ENCODE peak calls at places on chromosomes 4 and X, in nine cellular contexts. I, D, Z, L, V, J, U, N and P are unnamed samples.

GRCh38 chrX:148501121-148502066 is 977 bp downstream of the AFF2 start:
- DNase-seq in I (peak; percentile 0), D (peak; percentile 12), Z (no peak), L (no peak), V (peak; percentile 18), J (peak; percentile 22), U (no peak), N (peak; percentile 1), P (peak; percentile 42)

GRCh38 chrX:136182394-136182793 is 35.1 kb downstream of the FHL1 start:
- DNase-seq in I (no peak), D (no peak), Z (no peak), L (no peak), V (no peak), J (no peak), U (no peak), N (no peak), P (no peak)

GRCh38 chrX:30812326-30812725 is 76.7 kb downstream of the TAB3 start:
- DNase-seq in I (no peak), D (no peak), Z (no peak), L (no peak), V (no peak), J (no peak), U (no peak), N (peak; percentile 17), P (no peak)

GRCh38 chr4:39526283-39526682 is 956 bp downstream of the UGDH start:
- DNase-seq in I (no peak), D (no peak), Z (no peak), L (peak; percentile 6), V (no peak), J (no peak), U (no peak), N (peak; percentile 4), P (no peak)

GRCh38 chr4:7021930-7022658 is 21.1 kb upstream of the TADA2B start:
- DNase-seq in I (peak; percentile 94), D (no peak), Z (peak; percentile 33), L (peak; percentile 91), V (peak; percentile 42), J (no peak), U (peak; percentile 71), N (no peak), P (no peak)

GRCh38 chrX:38379088-38379487 is 26.7 kb downstream of the OTC start:
- DNase-seq in I (no peak), D (no peak), Z (no peak), L (no peak), V (no peak), J (no peak), U (no peak), N (no peak), P (no peak)

GRCh38 chrX:108165349-108166111 is 74.0 kb downstream of the ATG4A start:
- DNase-seq in I (peak; percentile 29), D (no peak), Z (peak; percentile 27), L (peak; percentile 55), V (peak; percentile 52), J (peak; percentile 10), U (peak; percentile 38), N (peak; percentile 0), P (peak; percentile 25)

GRCh38 chr4:164068392-164068791 is 573.9 kb downstream of the TMA16 start:
- DNase-seq in I (no peak), D (no peak), Z (no peak), L (no peak), V (no peak), J (no peak), U (no peak), N (no peak), P (no peak)

GRCh38 chrX:32530802-32531403 is 680.4 kb downstream of the DMD start:
- DNase-seq in I (peak; percentile 14), D (no peak), Z (no peak), L (peak; percentile 55), V (peak; percentile 83), J (peak; percentile 12), U (peak; percentile 41), N (peak; percentile 46), P (no peak)

GRCh38 chrX:24167719-24168472 is 18.4 kb downstream of the ZFX start:
- DNase-seq in I (no peak), D (no peak), Z (no peak), L (no peak), V (no peak), J (no peak), U (no peak), N (peak; percentile 25), P (no peak)

GRCh38 chr4:80876810-80877209 is 153.7 kb upstream of the BMP3 start:
- DNase-seq in I (peak; percentile 16), D (no peak), Z (no peak), L (no peak), V (no peak), J (no peak), U (no peak), N (peak; percentile 78), P (no peak)

GRCh38 chrX:123489011-123489410 is 243.8 kb downstream of the THOC2 start:
- DNase-seq in I (peak; percentile 53), D (no peak), Z (peak; percentile 48), L (no peak), V (no peak), J (no peak), U (no peak), N (no peak), P (no peak)

GRCh38 chr4:16082424-16083216 is 1.2 kb downstream of the PROM1 start:
- DNase-seq in I (no peak), D (no peak), Z (no peak), L (no peak), V (peak; percentile 73), J (peak; percentile 56), U (no peak), N (no peak), P (peak; percentile 62)

GRCh38 chr4:113088050-113088449 is 38.6 kb downstream of the ANK2 start:
- DNase-seq in I (no peak), D (no peak), Z (no peak), L (no peak), V (no peak), J (no peak), U (no peak), N (no peak), P (no peak)

GRCh38 chr4:161546902-161547301 is 616.9 kb downstream of the FSTL5 start:
- DNase-seq in I (no peak), D (no peak), Z (no peak), L (no peak), V (no peak), J (no peak), U (no peak), N (peak; percentile 28), P (no peak)

GRCh38 chrX:103556941-103557340 is 28.4 kb upstream of the TCEAL4 start:
- DNase-seq in I (no peak), D (no peak), Z (no peak), L (peak; percentile 32), V (peak; percentile 29), J (no peak), U (no peak), N (no peak), P (no peak)

GRCh38 chrX:49884290-49884862 is 5.1 kb downstream of the USP27X start:
- DNase-seq in I (peak; percentile 59), D (peak; percentile 61), Z (peak; percentile 24), L (peak; percentile 62), V (peak; percentile 59), J (peak; percentile 61), U (peak; percentile 54), N (peak; percentile 59), P (peak; percentile 73)

GRCh38 chr4:83036991-83037390 is 2.0 kb downstream of the COPS4 start:
- DNase-seq in I (no peak), D (no peak), Z (no peak), L (no peak), V (no peak), J (no peak), U (no peak), N (no peak), P (no peak)

GRCh38 chr4:7944568-7945220 is 5.0 kb upstream of the AFAP1 start:
- DNase-seq in I (peak; percentile 60), D (no peak), Z (no peak), L (no peak), V (no peak), J (no peak), U (no peak), N (no peak), P (no peak)

DNA sequence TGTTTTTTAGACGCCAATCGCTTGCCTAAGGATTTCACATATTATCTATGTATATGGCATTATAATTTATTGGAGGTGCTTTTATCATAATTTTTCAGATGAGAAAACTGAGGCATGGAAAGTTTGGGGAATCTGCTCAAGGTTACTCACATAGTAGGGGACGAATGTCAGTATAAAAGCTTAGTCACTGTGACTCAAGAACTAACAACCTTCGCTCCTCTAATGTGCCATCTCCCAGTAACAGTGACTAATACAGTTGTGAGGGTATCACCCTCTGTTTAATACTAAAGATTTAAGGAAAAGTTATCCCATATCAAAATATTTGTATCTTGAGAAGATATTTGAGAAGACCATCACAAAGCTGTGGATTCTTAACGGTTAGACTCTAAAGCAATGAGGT is 353.1 kb upstream of the SPOCK3 start:
- DNase-seq in I (no peak), D (no peak), Z (no peak), L (peak; percentile 65), V (no peak), J (no peak), U (no peak), N (no peak), P (no peak)
- TF ChIP-seq CTCF in I (no peak), D (no peak), Z (no peak), L (no peak), V (no peak), J (no peak), U (no peak), N (no peak), P (no peak)

GRCh38 chr4:149531861-149532260 is 283.8 kb downstream of the IQCM start:
- DNase-seq in I (peak; percentile 1), D (no peak), Z (no peak), L (peak; percentile 29), V (peak; percentile 21), J (peak; percentile 37), U (peak; percentile 42), N (no peak), P (no peak)
- TF ChIP-seq CTCF in I (no peak), D (no peak), Z (no peak), L (no peak), V (no peak), J (no peak), U (no peak), N (no peak), P (no peak)

DNA sequence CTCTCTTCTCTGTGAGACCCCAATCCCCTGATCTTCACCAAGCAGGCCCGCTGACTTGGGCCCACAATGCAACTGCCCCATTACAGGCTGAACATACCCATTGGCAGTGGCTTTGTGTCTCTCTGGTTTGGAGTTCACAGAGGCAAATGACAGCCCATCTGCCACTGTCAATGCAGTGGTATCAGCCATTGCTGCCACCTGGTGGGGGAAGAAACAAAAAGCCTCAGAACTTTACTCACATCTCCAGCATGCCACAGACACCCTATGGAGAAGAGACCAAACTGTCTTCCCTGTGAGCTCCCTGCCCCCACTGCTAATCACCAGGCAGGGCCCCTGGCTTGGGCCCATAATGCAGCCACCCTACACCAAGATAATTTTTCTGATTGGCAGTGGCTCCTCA is 729.3 kb upstream of the ACTRT1 start:
- DNase-seq in I (no peak), D (no peak), Z (no peak), L (peak; percentile 46), V (peak; percentile 49), J (peak; percentile 68), U (no peak), N (peak; percentile 5), P (peak; percentile 56)
- TF ChIP-seq CTCF in I (no peak), D (no peak), Z (no peak), L (peak; percentile 43), V (peak; percentile 26), J (peak; percentile 66), U (peak; percentile 30), N (peak; percentile 13), P (peak; percentile 36)

DNA sequence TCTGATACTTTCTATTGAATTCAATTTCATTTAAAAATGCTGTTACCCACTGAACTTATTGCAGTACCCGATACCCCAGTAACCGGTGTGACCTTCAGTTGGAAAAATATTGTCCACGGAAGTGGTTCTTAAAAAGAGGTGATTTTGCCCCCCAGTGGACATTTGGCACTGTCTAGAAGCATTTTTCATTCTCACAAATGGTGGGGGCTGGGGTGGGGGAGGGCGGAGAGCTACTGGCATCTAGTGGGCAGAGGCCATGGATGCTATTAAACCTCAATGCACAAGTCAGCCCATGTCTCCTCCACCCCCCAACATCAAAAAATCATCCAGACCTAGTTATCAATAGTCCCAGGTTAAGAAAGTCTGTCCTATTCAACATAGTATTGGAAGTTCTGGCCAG is 19.6 kb upstream of the CHM start:
- DNase-seq in I (no peak), D (no peak), Z (no peak), L (peak; percentile 12), V (no peak), J (peak; percentile 42), U (no peak), N (peak; percentile 2), P (no peak)
- TF ChIP-seq CTCF in I (no peak), D (no peak), Z (no peak), L (peak; percentile 27), V (no peak), J (peak; percentile 54), U (peak; percentile 28), N (no peak), P (no peak)